ENCODE peak calls at places on chromosomes 13 and 19, in nine cellular contexts. E is endothelial cell of umbilical vein; D is body of pancreas; B is CD4-positive, CD25-positive, alpha-beta regulatory T cell; K is mesendoderm; C is lower lobe of right lung; R is OCI-LY7; A is tibial nerve; U is HCT116. X is an unnamed sample.

GRCh38 chr13:100550433-100550832 is 38.2 kb downstream of the GGACT start:
- DNase-seq in E (no peak), D (no peak), B (no peak), K (no peak), C (no peak), R (no peak), A (no peak), U (no peak), X (peak; percentile 64)

GRCh38 chr13:37029617-37030016 is 29.0 kb downstream of the EXOSC8 start:
- DNase-seq in E (peak; percentile 75), D (no peak), B (no peak), K (no peak), C (no peak), R (no peak), A (no peak), U (no peak), X (no peak)

GRCh38 chr13:113275387-113275786 is 21.7 kb upstream of the LAMP1 start:
- DNase-seq in E (peak; percentile 74), D (peak; percentile 67), B (no peak), K (peak; percentile 85), C (no peak), R (peak; percentile 40), A (no peak), U (peak; percentile 59), X (peak; percentile 66)

GRCh38 chr13:101915333-101915732 is 462.9 kb downstream of the ITGBL1 start:
- DNase-seq in E (no peak), D (no peak), B (no peak), K (no peak), C (no peak), R (no peak), A (no peak), U (no peak), X (no peak)

GRCh38 chr19:57099199-57099661 is 20.6 kb upstream of the USP29 start:
- DNase-seq in E (no peak), D (peak; percentile 59), B (no peak), K (peak; percentile 63), C (peak; percentile 70), R (peak; percentile 4), A (no peak), U (peak; percentile 1), X (peak; percentile 66)

GRCh38 chr19:2186071-2186846 is 22.5 kb downstream of the DOT1L start:
- DNase-seq in E (peak; percentile 84), D (peak; percentile 44), B (no peak), K (peak; percentile 54), C (peak; percentile 83), R (no peak), A (peak; percentile 71), U (no peak), X (peak; percentile 92)

GRCh38 chr13:43019811-43020210 is 3.6 kb upstream of the DNAJC15 start:
- DNase-seq in E (no peak), D (no peak), B (no peak), K (peak; percentile 50), C (no peak), R (no peak), A (no peak), U (no peak), X (no peak)

GRCh38 chr13:29733069-29733700 is 117.2 kb downstream of the UBL3 start:
- DNase-seq in E (no peak), D (no peak), B (no peak), K (peak; percentile 47), C (no peak), R (no peak), A (no peak), U (no peak), X (no peak)

GRCh38 chr13:99528547-99528946 is 27.3 kb downstream of the TM9SF2 start:
- DNase-seq in E (peak; percentile 24), D (no peak), B (peak; percentile 14), K (no peak), C (no peak), R (peak; percentile 18), A (no peak), U (no peak), X (no peak)

GRCh38 chr19:1110809-1111640 is 7.2 kb downstream of the GPX4 start:
- DNase-seq in E (no peak), D (no peak), B (no peak), K (no peak), C (no peak), R (no peak), A (no peak), U (no peak), X (no peak)

GRCh38 chr19:34299576-34299975 is 45.2 kb downstream of the GARRE1 start:
- DNase-seq in E (peak; percentile 51), D (no peak), B (no peak), K (no peak), C (no peak), R (no peak), A (no peak), U (no peak), X (no peak)

GRCh38 chr13:67369895-67370660 is 139.9 kb upstream of the PCDH9 start:
- DNase-seq in E (no peak), D (no peak), B (no peak), K (peak; percentile 47), C (no peak), R (no peak), A (no peak), U (no peak), X (no peak)

GRCh38 chr13:39612023-39612637 is 9.1 kb upstream of the LHFPL6 start:
- DNase-seq in E (peak; percentile 73), D (peak; percentile 83), B (peak; percentile 38), K (peak; percentile 78), C (no peak), R (peak; percentile 83), A (peak; percentile 65), U (peak; percentile 46), X (peak; percentile 23)

GRCh38 chr19:34666958-34667265 is 10.0 kb downstream of the SCGB2B2 start:
- DNase-seq in E (no peak), D (no peak), B (no peak), K (no peak), C (no peak), R (no peak), A (no peak), U (no peak), X (no peak)

GRCh38 chr19:5595745-5596144 is 26.8 kb downstream of the SAFB2 start:
- DNase-seq in E (no peak), D (no peak), B (no peak), K (no peak), C (no peak), R (no peak), A (no peak), U (no peak), X (peak; percentile 32)

GRCh38 chr19:993361-993830 is 6.8 kb upstream of the GRIN3B start:
- DNase-seq in E (no peak), D (no peak), B (no peak), K (no peak), C (no peak), R (no peak), A (no peak), U (no peak), X (no peak)

GRCh38 chr13:112172017-112172416 is 105.1 kb downstream of the SOX1 start:
- DNase-seq in E (no peak), D (no peak), B (no peak), K (no peak), C (no peak), R (no peak), A (no peak), U (no peak), X (no peak)

GRCh38 chr13:25660996-25661395 is 289.2 kb downstream of the ATP8A2 start:
- DNase-seq in E (no peak), D (no peak), B (no peak), K (no peak), C (no peak), R (no peak), A (no peak), U (no peak), X (no peak)

GRCh38 chr13:65724261-65724660 is 1505.9 kb downstream of the PCDH9 start:
- DNase-seq in E (no peak), D (no peak), B (no peak), K (no peak), C (no peak), R (no peak), A (no peak), U (no peak), X (no peak)

DNA sequence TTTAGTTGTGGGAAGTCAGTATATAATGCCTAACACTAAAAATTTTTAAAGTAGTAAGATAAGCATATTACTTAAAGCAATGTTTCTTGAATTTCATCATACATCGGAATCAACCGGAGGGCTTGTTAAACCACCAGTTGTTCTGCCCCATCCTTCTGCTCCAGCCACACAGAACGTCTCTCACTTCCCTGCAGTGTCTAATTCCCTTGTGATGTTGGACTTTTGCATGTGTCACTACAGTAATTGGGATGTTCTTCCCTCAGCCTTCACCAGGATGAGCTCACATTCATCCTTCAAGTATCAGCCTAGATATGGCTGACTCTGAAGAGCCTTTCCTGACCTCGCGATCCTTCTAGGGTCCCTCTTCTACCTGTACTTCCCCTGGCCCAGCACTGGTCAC is 11.7 kb downstream of the CCDC70 start:
- DNase-seq in E (no peak), D (no peak), B (no peak), K (no peak), C (no peak), R (no peak), A (no peak), U (no peak), X (no peak)
- H3K27ac ChIP-seq in E (no peak overlapping the region), D (no peak overlapping the region), B (no peak overlapping the region), K (no peak overlapping the region), C (no peak overlapping the region), R (no peak overlapping the region), A (no peak overlapping the region), U (no peak overlapping the region), X (no peak overlapping the region)

DNA sequence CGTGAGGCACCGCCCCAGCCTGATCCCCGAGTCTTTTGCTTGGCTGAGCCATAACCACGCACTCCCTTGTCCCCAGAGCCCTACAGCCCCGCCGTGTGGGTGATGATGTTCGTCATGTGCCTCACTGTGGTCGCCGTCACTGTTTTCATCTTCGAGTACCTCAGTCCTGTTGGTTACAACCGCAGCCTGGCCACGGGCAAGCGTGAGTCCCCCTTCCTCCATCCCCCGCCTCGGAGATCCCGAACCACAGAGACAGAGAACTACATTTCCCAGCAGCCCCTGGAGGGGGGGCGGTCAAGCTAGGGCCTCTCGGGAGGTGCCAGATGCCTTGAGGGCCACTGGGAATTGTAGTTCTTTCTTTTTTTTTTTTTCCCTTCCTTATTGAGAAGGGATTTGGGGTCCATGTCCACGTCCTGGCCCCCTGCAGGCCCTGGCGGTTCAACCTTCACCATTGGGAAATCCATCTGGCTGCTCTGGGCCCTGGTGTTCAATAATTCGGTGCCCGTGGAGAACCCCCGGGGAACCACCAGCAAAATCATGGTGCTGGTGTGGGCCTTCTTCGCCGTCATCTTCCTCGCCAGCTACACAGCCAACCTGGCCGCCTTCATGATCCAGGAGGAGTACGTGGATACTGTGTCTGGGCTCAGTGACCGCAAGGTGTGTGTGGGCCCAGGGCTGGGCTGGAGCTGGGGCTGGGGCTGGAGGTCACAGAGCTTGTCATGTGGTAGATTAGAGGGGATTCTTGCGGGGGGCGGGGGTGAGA is 25.9 kb downstream of the GRIN2D start:
- DNase-seq in E (peak; percentile 41), D (peak; percentile 39), B (peak; percentile 58), K (peak; percentile 88), C (no peak), R (peak; percentile 53), A (no peak), U (no peak), X (peak; percentile 69)
- H3K4me3 ChIP-seq in E (no peak overlapping the region), D (no peak overlapping the region), B (no peak overlapping the region), K (no peak overlapping the region), C (no peak overlapping the region), R (no peak overlapping the region), A (no peak overlapping the region), U (no peak overlapping the region), X (peak overlapping the region; percentile 9)

GRCh38 chr19:47322048-47322447 is 9.9 kb upstream of the C5AR2 start:
- DNase-seq in E (no peak), D (no peak), B (no peak), K (no peak), C (no peak), R (no peak), A (no peak), U (no peak), X (no peak)
- H3K27ac ChIP-seq in E (no peak overlapping the region), D (no peak overlapping the region), B (no peak overlapping the region), K (no peak overlapping the region), C (peak overlapping the region; percentile 24), R (no peak overlapping the region), A (no peak overlapping the region), U (no peak overlapping the region), X (no peak overlapping the region)

GRCh38 chr13:28322256-28322895 is 172.6 kb downstream of the FLT1 start:
- DNase-seq in E (peak; percentile 40), D (no peak), B (no peak), K (no peak), C (no peak), R (no peak), A (no peak), U (no peak), X (no peak)
- H3K4me3 ChIP-seq in E (no peak overlapping the region), D (no peak overlapping the region), B (no peak overlapping the region), K (no peak overlapping the region), C (no peak overlapping the region), R (no peak overlapping the region), A (no peak overlapping the region), U (no peak overlapping the region), X (no peak overlapping the region)

X was measured in psoas muscle.